ENCODE peak calls at places on chromosome 19, in seven cellular contexts. I is neuronal stem cell; S is NCI-H1105; K is activated CD4-positive, alpha-beta T cell treated with anti-CD3 and anti-CD28 coated beads for 1 hour; B is A549; R is RKO; D is AG08395. W is an unnamed sample.

GRCh38 chr19:57664269-57665127 is 4.2 kb upstream of the ZSCAN4 start:
- DNase-seq in D (peak; percentile 52), B (no peak), K (no peak), I (peak; percentile 53), R (no peak), S (peak; percentile 37), W (peak; percentile 56)

GRCh38 chr19:1243768-1244692 is 2.5 kb downstream of the ATP5F1D start:
- DNase-seq in K (peak; percentile 81), S (peak; percentile 40), D (peak; percentile 80), R (peak; percentile 77), I (no peak), B (peak; percentile 84), W (peak; percentile 89)

GRCh38 chr19:7852851-7853759 is 21.1 kb downstream of the PRR36 start:
- DNase-seq in D (peak; percentile 86), R (peak; percentile 45), B (peak; percentile 75), K (peak; percentile 50), S (peak; percentile 90), I (peak; percentile 72), W (peak; percentile 95)

GRCh38 chr19:38250821-38251563 is 5.2 kb downstream of the PPP1R14A start:
- DNase-seq in R (no peak), D (no peak), B (no peak), I (no peak), K (no peak), S (no peak), W (peak; percentile 87)

GRCh38 chr19:48390188-48391099 is 907 bp downstream of the KDELR1 start:
- DNase-seq in K (peak; percentile 54), D (peak; percentile 57), B (peak; percentile 64), R (peak; percentile 53), S (peak; percentile 39), I (no peak), W (peak; percentile 70)

GRCh38 chr19:7132054-7132453 is 62.6 kb downstream of the ZNF557 start:
- DNase-seq in B (no peak), R (no peak), I (no peak), K (no peak), S (no peak), D (no peak), W (no peak)

GRCh38 chr19:53536223-53536543 is 1.8 kb upstream of the ZNF331 start:
- DNase-seq in S (no peak), R (no peak), K (no peak), I (no peak), B (no peak), D (no peak), W (no peak)

GRCh38 chr19:10603084-10603872 is 16.2 kb upstream of the AP1M2 start:
- DNase-seq in I (no peak), R (no peak), B (no peak), K (peak; percentile 80), D (no peak), S (no peak), W (no peak)

GRCh38 chr19:18264428-18264827 is 9.8 kb downstream of the IQCN start:
- DNase-seq in S (no peak), B (no peak), D (no peak), I (no peak), R (no peak), K (no peak), W (no peak)

GRCh38 chr19:13995017-13995728 is 10.9 kb downstream of the RFX1 start:
- DNase-seq in I (no peak), B (no peak), D (peak; percentile 83), S (no peak), R (peak; percentile 28), K (no peak), W (no peak)

GRCh38 chr19:29673451-29674371 is 8.4 kb downstream of the PLEKHF1 start:
- DNase-seq in S (no peak), I (no peak), R (no peak), D (no peak), K (no peak), B (no peak), W (peak; percentile 10)

GRCh38 chr19:50323782-50324133 is 5.4 kb downstream of the KCNC3 start:
- DNase-seq in K (no peak), I (no peak), S (no peak), D (no peak), R (no peak), B (no peak), W (no peak)

GRCh38 chr19:58450836-58451357 is 525 bp upstream of the ZNF324B start:
- DNase-seq in R (no peak), S (no peak), D (no peak), K (no peak), I (no peak), B (no peak), W (no peak)

GRCh38 chr19:40596608-40597328 is 4.4 kb upstream of the LTBP4 start:
- DNase-seq in D (peak; percentile 89), K (no peak), S (no peak), B (peak; percentile 89), I (no peak), R (no peak), W (peak; percentile 79)

GRCh38 chr19:7004313-7004931 is 16.8 kb downstream of the MBD3L2B start:
- DNase-seq in D (no peak), R (peak; percentile 41), B (peak; percentile 56), K (no peak), I (no peak), S (peak; percentile 27), W (peak; percentile 63)

GRCh38 chr19:50202399-50202798 is 1.0 kb upstream of the MYH14 start:
- DNase-seq in I (no peak), D (no peak), K (no peak), S (no peak), B (no peak), R (no peak), W (no peak)

GRCh38 chr19:31109626-31110025 is 239.6 kb downstream of the TSHZ3 start:
- DNase-seq in S (peak; percentile 13), I (no peak), R (no peak), D (no peak), B (no peak), K (no peak), W (no peak)

GRCh38 chr19:20078696-20079095 is 896 bp downstream of the ZNF90 start:
- DNase-seq in K (no peak), S (peak; percentile 78), B (no peak), R (no peak), D (peak; percentile 5), I (peak; percentile 21), W (no peak)

GRCh38 chr19:47779524-47780214 is 1.2 kb downstream of the SELENOW start:
- DNase-seq in K (no peak), I (no peak), R (no peak), D (peak; percentile 41), B (no peak), S (no peak), W (no peak)

GRCh38 chr19:40611096-40611495 is 9.9 kb downstream of the LTBP4 start:
- DNase-seq in D (no peak), K (no peak), R (no peak), S (no peak), B (no peak), I (no peak), W (no peak)

GRCh38 chr19:13707901-13708300 is 56.4 kb upstream of the MRI1 start:
- DNase-seq in S (no peak), B (no peak), K (no peak), D (no peak), I (no peak), R (no peak), W (no peak)

W was measured in HuH-7.